ENCODE peak calls at places on chromosomes 6 and 20, in five cellular contexts. One of them, this sample, is unnamed.

GRCh38 chr6:34462561-34462971 is 3.3 kb upstream of the PACSIN1 start:
- DNase-seq in A549: peak
- DNase-seq in HCT116: peak
- DNase-seq in GM12878: no peak
- DNase-seq in SK-N-SH: peak
- DNase-seq in this sample: no peak

GRCh38 chr6:36649721-36650484 is 28.6 kb upstream of the CDKN1A start:
- DNase-seq in A549: no peak
- DNase-seq in HCT116: no peak
- DNase-seq in GM12878: no peak
- DNase-seq in SK-N-SH: no peak
- DNase-seq in this sample: no peak

GRCh38 chr6:166659581-166659980 is 32.5 kb upstream of the RPS6KA2 start:
- DNase-seq in A549: no peak
- DNase-seq in HCT116: no peak
- DNase-seq in GM12878: no peak
- DNase-seq in SK-N-SH: no peak
- DNase-seq in this sample: no peak

GRCh38 chr6:10521104-10521808 is at the start of gene GCNT2:
- DNase-seq in A549: peak
- DNase-seq in HCT116: no peak
- DNase-seq in GM12878: no peak
- DNase-seq in SK-N-SH: no peak
- DNase-seq in this sample: peak

GRCh38 chr20:16001286-16001685 is 572.0 kb downstream of the KIF16B start:
- DNase-seq in A549: no peak
- DNase-seq in HCT116: no peak
- DNase-seq in GM12878: no peak
- DNase-seq in SK-N-SH: no peak
- DNase-seq in this sample: no peak

GRCh38 chr6:140867336-140867735 is 1265.4 kb upstream of the GJE1 start:
- DNase-seq in A549: no peak
- DNase-seq in HCT116: no peak
- DNase-seq in GM12878: no peak
- DNase-seq in SK-N-SH: no peak
- DNase-seq in this sample: no peak

GRCh38 chr6:35391240-35391968 is 49.0 kb downstream of the PPARD start:
- DNase-seq in A549: no peak
- DNase-seq in HCT116: peak
- DNase-seq in GM12878: no peak
- DNase-seq in SK-N-SH: no peak
- DNase-seq in this sample: peak

GRCh38 chr20:10316582-10316981 is 98.0 kb downstream of the SNAP25 start:
- DNase-seq in A549: no peak
- DNase-seq in HCT116: peak
- DNase-seq in GM12878: peak
- DNase-seq in SK-N-SH: no peak
- DNase-seq in this sample: no peak

GRCh38 chr6:154602708-154603107 is 92.2 kb upstream of the CNKSR3 start:
- DNase-seq in A549: no peak
- DNase-seq in HCT116: no peak
- DNase-seq in GM12878: no peak
- DNase-seq in SK-N-SH: no peak
- DNase-seq in this sample: no peak

GRCh38 chr20:53581444-53582311 is 12.0 kb downstream of the ZNF217 start:
- DNase-seq in A549: no peak
- DNase-seq in HCT116: no peak
- DNase-seq in GM12878: no peak
- DNase-seq in SK-N-SH: no peak
- DNase-seq in this sample: no peak

GRCh38 chr20:49603209-49603627 is 35.3 kb upstream of the PTGIS start:
- DNase-seq in A549: no peak
- DNase-seq in HCT116: no peak
- DNase-seq in GM12878: no peak
- DNase-seq in SK-N-SH: peak
- DNase-seq in this sample: peak

GRCh38 chr6:36126553-36127458 is 3.5 kb upstream of the MAPK13 start:
- DNase-seq in A549: no peak
- DNase-seq in HCT116: no peak
- DNase-seq in GM12878: no peak
- DNase-seq in SK-N-SH: no peak
- DNase-seq in this sample: peak

GRCh38 chr6:45415315-45415714 is 37.6 kb upstream of the SUPT3H start:
- DNase-seq in A549: no peak
- DNase-seq in HCT116: no peak
- DNase-seq in GM12878: no peak
- DNase-seq in SK-N-SH: no peak
- DNase-seq in this sample: no peak

GRCh38 chr20:32560989-32561830 is 23.9 kb downstream of the NOL4L start:
- DNase-seq in A549: no peak
- DNase-seq in HCT116: no peak
- DNase-seq in GM12878: no peak
- DNase-seq in SK-N-SH: no peak
- DNase-seq in this sample: no peak

GRCh38 chr6:4736371-4736873 is 39.8 kb upstream of the CDYL start:
- DNase-seq in A549: no peak
- DNase-seq in HCT116: no peak
- DNase-seq in GM12878: no peak
- DNase-seq in SK-N-SH: no peak
- DNase-seq in this sample: no peak

GRCh38 chr6:129889580-129889979 is 28.5 kb upstream of the TMEM244 start:
- DNase-seq in A549: no peak
- DNase-seq in HCT116: no peak
- DNase-seq in GM12878: no peak
- DNase-seq in SK-N-SH: no peak
- DNase-seq in this sample: peak

DNA sequence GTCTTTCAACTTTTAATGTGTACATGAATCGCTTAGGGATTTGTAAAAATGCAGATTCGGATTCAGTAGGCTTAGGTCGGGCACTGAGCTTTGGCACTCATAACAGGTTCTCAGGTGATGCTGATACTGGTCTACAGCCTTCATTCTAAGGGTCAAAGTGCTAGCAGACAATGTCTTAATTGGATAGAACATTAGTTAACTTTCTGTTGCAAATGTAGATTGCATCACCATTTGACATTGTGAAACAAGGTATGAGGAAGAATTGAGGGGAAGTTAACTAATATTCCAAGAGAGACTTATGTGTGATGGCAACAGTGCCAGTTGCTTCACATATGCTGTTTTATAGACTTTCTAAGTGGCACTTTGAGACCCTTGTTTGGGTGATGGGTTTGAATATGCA is 86.9 kb downstream of the MLIP start:
- DNase-seq in A549: no peak
- DNase-seq in HCT116: no peak
- DNase-seq in GM12878: no peak
- DNase-seq in SK-N-SH: no peak
- DNase-seq in this sample: no peak
- TF ChIP-seq RAD21 in A549: no peak
- TF ChIP-seq RAD21 in HCT116: no peak
- TF ChIP-seq RAD21 in GM12878: no peak
- TF ChIP-seq RAD21 in SK-N-SH: no peak
- TF ChIP-seq RAD21 in this sample: no peak

DNA sequence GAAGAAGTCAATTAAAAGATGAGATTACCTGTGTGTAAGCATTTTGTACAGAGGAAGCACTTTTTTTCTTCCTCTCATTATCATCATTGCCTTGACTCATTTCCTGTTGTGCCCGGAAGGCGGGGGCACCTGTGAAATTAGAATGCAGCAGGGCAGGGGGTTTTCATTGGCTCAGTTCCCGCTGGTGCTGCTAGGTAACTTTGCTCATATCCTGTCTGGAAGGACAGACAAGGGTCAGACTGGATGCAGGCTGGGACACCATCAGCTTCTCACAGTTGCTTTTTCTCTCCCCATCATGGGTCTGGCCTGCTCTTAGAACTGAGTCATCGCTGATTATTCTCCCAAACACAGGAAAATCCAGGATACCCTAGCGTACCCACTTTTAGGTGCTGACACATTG is 195.9 kb upstream of the SASH1 start:
- DNase-seq in A549: no peak
- DNase-seq in HCT116: peak
- DNase-seq in GM12878: no peak
- DNase-seq in SK-N-SH: no peak
- DNase-seq in this sample: peak
- TF ChIP-seq RAD21 in A549: no peak
- TF ChIP-seq RAD21 in HCT116: no peak
- TF ChIP-seq RAD21 in GM12878: no peak
- TF ChIP-seq RAD21 in SK-N-SH: no peak
- TF ChIP-seq RAD21 in this sample: no peak

DNA sequence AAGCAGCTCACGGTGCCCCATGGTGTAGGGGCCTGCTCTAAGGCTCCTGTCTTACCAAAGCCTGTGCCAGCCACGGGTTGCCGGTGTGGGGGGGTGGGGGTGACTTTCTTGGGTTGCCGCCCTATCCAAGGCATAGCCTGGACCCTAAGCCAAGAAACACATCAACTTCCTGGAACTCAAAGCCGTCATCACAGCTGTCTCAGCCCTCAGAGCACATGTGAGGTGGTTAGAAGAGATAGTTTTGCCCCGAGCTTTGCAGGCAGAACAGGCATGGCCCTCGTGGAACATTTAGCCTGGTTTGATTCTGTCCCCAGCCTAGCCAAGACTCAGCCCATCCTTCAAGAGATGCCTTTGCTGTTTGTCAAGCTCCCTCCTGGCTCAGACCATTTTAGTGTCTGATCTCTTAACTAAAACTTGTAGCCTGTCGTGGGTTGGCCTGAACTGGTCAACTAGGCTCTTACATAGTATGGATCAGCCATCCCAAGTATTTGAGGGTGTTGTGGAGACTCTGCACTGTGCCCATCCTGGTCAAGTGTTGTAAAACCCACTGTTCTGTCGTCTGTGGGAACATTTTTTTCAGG is 64.9 kb downstream of the RREB1 start:
- DNase-seq in A549: no peak
- DNase-seq in HCT116: no peak
- DNase-seq in GM12878: no peak
- DNase-seq in SK-N-SH: no peak
- DNase-seq in this sample: peak
- TF ChIP-seq RAD21 in A549: no peak
- TF ChIP-seq RAD21 in HCT116: no peak
- TF ChIP-seq RAD21 in GM12878: no peak
- TF ChIP-seq RAD21 in SK-N-SH: no peak
- TF ChIP-seq RAD21 in this sample: no peak

DNA sequence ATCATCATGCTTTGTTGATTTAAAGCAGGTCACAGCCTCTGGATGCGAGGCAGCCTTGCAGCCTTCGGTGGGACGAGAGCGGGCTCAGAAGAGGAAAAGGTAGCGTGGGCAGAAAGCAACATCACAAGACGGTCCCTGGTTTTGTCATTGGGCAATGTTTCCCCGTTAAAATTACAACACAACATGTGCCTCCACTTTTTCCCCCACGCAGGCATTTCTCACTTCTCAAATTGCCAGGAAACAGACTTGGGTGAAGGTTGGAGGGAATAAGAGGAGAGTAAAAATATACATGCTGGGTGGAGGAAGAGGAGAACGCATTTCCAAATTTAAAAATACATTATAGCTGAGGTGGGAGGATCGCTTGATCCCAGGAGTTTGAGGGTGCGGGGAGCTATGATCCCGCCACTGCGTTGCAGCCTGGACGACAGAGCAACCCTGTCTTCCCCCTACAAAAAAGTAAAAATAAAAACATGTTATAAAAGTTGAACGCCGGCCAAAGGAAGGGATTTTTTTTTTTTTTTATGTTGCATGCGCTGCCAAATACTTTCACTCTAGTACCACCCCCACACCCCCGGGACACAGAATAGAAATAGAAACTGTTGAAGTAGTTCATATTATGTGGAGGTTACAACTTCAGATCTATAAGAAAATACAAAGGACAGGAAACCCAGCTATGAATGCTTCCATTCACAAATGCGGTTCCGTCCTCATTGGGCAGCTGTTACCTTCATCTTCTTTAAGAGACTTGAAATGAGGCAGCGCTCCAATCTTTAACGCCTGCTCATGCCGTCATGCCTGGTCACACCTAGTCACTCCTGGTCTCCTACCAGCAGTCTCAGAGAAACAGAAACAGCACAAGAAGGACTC is 13.8 kb upstream of the NAA20 start:
- DNase-seq in A549: no peak
- DNase-seq in HCT116: no peak
- DNase-seq in GM12878: no peak
- DNase-seq in SK-N-SH: no peak
- DNase-seq in this sample: peak
- TF ChIP-seq RAD21 in A549: no peak
- TF ChIP-seq RAD21 in HCT116: no peak
- TF ChIP-seq RAD21 in GM12878: no peak
- TF ChIP-seq RAD21 in SK-N-SH: no peak
- TF ChIP-seq RAD21 in this sample: no peak

GRCh38 chr20:61146006-61146405 is 106.1 kb upstream of the CDH4 start:
- DNase-seq in A549: no peak
- DNase-seq in HCT116: no peak
- DNase-seq in GM12878: no peak
- DNase-seq in SK-N-SH: no peak
- DNase-seq in this sample: no peak
- TF ChIP-seq RAD21 in A549: no peak
- TF ChIP-seq RAD21 in HCT116: no peak
- TF ChIP-seq RAD21 in GM12878: no peak
- TF ChIP-seq RAD21 in SK-N-SH: no peak
- TF ChIP-seq RAD21 in this sample: no peak

DNA sequence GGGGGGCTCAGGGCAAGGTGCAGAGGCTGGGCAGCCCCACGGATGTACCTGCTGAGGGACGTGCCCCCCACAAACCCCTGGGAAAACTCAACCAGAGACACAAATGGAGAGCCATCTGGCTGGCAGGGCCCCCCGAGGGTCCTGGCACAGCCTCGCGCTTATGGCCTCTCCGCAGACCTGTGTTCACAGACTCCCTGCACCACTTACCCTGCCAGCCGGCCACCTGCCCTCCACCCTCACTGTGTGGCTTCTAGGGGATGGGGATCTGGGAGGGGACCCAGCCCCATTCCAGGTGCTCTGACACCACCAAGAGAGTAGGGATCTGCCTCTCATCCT is 3.4 kb upstream of the ZBTB46 start:
- DNase-seq in A549: no peak
- DNase-seq in HCT116: no peak
- DNase-seq in GM12878: no peak
- DNase-seq in SK-N-SH: no peak
- DNase-seq in this sample: no peak
- TF ChIP-seq RAD21 in A549: no peak
- TF ChIP-seq RAD21 in HCT116: no peak
- TF ChIP-seq RAD21 in GM12878: no peak
- TF ChIP-seq RAD21 in SK-N-SH: no peak
- TF ChIP-seq RAD21 in this sample: no peak

This sample was measured in IMR-90.